ENCODE peak calls at places on chromosomes 1 and 21, in five cellular contexts. One of them, this sample, is unnamed.

GRCh38 chr1:229699613-229700242 is 73.7 kb downstream of the URB2 start:
- DNase-seq in stimulated activated CD8-positive, alpha-beta memory T cell treated with anti-CD3 and anti-CD28 coated beads, Interleukin-15, amount 100 ng/mL, for 4 hours: no peak
- DNase-seq in aorta: no peak
- DNase-seq in left ventricle myocardium inferior: no peak
- DNase-seq in A172: no peak
- DNase-seq in this sample: no peak

GRCh38 chr1:219317762-219318353 is 144.2 kb downstream of the LYPLAL1 start:
- DNase-seq in stimulated activated CD8-positive, alpha-beta memory T cell treated with anti-CD3 and anti-CD28 coated beads, Interleukin-15, amount 100 ng/mL, for 4 hours: no peak
- DNase-seq in aorta: no peak
- DNase-seq in left ventricle myocardium inferior: no peak
- DNase-seq in A172: no peak
- DNase-seq in this sample: no peak

GRCh38 chr1:108009603-108010195 is 44.7 kb upstream of the VAV3 start:
- DNase-seq in stimulated activated CD8-positive, alpha-beta memory T cell treated with anti-CD3 and anti-CD28 coated beads, Interleukin-15, amount 100 ng/mL, for 4 hours: no peak
- DNase-seq in aorta: no peak
- DNase-seq in left ventricle myocardium inferior: no peak
- DNase-seq in A172: peak
- DNase-seq in this sample: no peak

GRCh38 chr1:231949277-231950122 is 322.9 kb downstream of the DISC1 start:
- DNase-seq in stimulated activated CD8-positive, alpha-beta memory T cell treated with anti-CD3 and anti-CD28 coated beads, Interleukin-15, amount 100 ng/mL, for 4 hours: no peak
- DNase-seq in aorta: peak
- DNase-seq in left ventricle myocardium inferior: peak
- DNase-seq in A172: no peak
- DNase-seq in this sample: peak

GRCh38 chr21:34609951-34610549 is 4.9 kb downstream of the RCAN1 start:
- DNase-seq in stimulated activated CD8-positive, alpha-beta memory T cell treated with anti-CD3 and anti-CD28 coated beads, Interleukin-15, amount 100 ng/mL, for 4 hours: no peak
- DNase-seq in aorta: no peak
- DNase-seq in left ventricle myocardium inferior: no peak
- DNase-seq in A172: no peak
- DNase-seq in this sample: no peak

GRCh38 chr1:36511804-36512798 is 29.4 kb upstream of the CSF3R start:
- DNase-seq in stimulated activated CD8-positive, alpha-beta memory T cell treated with anti-CD3 and anti-CD28 coated beads, Interleukin-15, amount 100 ng/mL, for 4 hours: no peak
- DNase-seq in aorta: no peak
- DNase-seq in left ventricle myocardium inferior: no peak
- DNase-seq in A172: peak
- DNase-seq in this sample: no peak

GRCh38 chr1:60068393-60069045 is 5.1 kb downstream of the C1orf87 start:
- DNase-seq in stimulated activated CD8-positive, alpha-beta memory T cell treated with anti-CD3 and anti-CD28 coated beads, Interleukin-15, amount 100 ng/mL, for 4 hours: no peak
- DNase-seq in aorta: no peak
- DNase-seq in left ventricle myocardium inferior: no peak
- DNase-seq in A172: no peak
- DNase-seq in this sample: no peak

GRCh38 chr1:38291906-38292521 is 245.4 kb upstream of the POU3F1 start:
- DNase-seq in stimulated activated CD8-positive, alpha-beta memory T cell treated with anti-CD3 and anti-CD28 coated beads, Interleukin-15, amount 100 ng/mL, for 4 hours: no peak
- DNase-seq in aorta: no peak
- DNase-seq in left ventricle myocardium inferior: no peak
- DNase-seq in A172: no peak
- DNase-seq in this sample: no peak

GRCh38 chr1:28392027-28392652 is 22.6 kb downstream of the PHACTR4 start:
- DNase-seq in stimulated activated CD8-positive, alpha-beta memory T cell treated with anti-CD3 and anti-CD28 coated beads, Interleukin-15, amount 100 ng/mL, for 4 hours: no peak
- DNase-seq in aorta: no peak
- DNase-seq in left ventricle myocardium inferior: no peak
- DNase-seq in A172: peak
- DNase-seq in this sample: no peak

GRCh38 chr1:110538082-110538481 is 19.1 kb upstream of the KCNA10 start:
- DNase-seq in stimulated activated CD8-positive, alpha-beta memory T cell treated with anti-CD3 and anti-CD28 coated beads, Interleukin-15, amount 100 ng/mL, for 4 hours: no peak
- DNase-seq in aorta: no peak
- DNase-seq in left ventricle myocardium inferior: no peak
- DNase-seq in A172: no peak
- DNase-seq in this sample: no peak

GRCh38 chr1:32525053-32525452 is 14.2 kb upstream of the ZBTB8A start:
- DNase-seq in stimulated activated CD8-positive, alpha-beta memory T cell treated with anti-CD3 and anti-CD28 coated beads, Interleukin-15, amount 100 ng/mL, for 4 hours: no peak
- DNase-seq in aorta: no peak
- DNase-seq in left ventricle myocardium inferior: no peak
- DNase-seq in A172: no peak
- DNase-seq in this sample: no peak

GRCh38 chr1:2046225-2046917 is 3.8 kb upstream of the PRKCZ start:
- DNase-seq in stimulated activated CD8-positive, alpha-beta memory T cell treated with anti-CD3 and anti-CD28 coated beads, Interleukin-15, amount 100 ng/mL, for 4 hours: no peak
- DNase-seq in aorta: no peak
- DNase-seq in left ventricle myocardium inferior: peak
- DNase-seq in A172: no peak
- DNase-seq in this sample: no peak

GRCh38 chr1:150018165-150018564 is 7.6 kb upstream of the OTUD7B start:
- DNase-seq in stimulated activated CD8-positive, alpha-beta memory T cell treated with anti-CD3 and anti-CD28 coated beads, Interleukin-15, amount 100 ng/mL, for 4 hours: no peak
- DNase-seq in aorta: no peak
- DNase-seq in left ventricle myocardium inferior: no peak
- DNase-seq in A172: no peak
- DNase-seq in this sample: no peak

GRCh38 chr1:84375965-84376910 is 22.0 kb upstream of the DNASE2B start:
- DNase-seq in stimulated activated CD8-positive, alpha-beta memory T cell treated with anti-CD3 and anti-CD28 coated beads, Interleukin-15, amount 100 ng/mL, for 4 hours: no peak
- DNase-seq in aorta: no peak
- DNase-seq in left ventricle myocardium inferior: no peak
- DNase-seq in A172: no peak
- DNase-seq in this sample: no peak

GRCh38 chr1:45326627-45327591 is at the start of gene HPDL:
- DNase-seq in stimulated activated CD8-positive, alpha-beta memory T cell treated with anti-CD3 and anti-CD28 coated beads, Interleukin-15, amount 100 ng/mL, for 4 hours: peak
- DNase-seq in aorta: peak
- DNase-seq in left ventricle myocardium inferior: peak
- DNase-seq in A172: no peak
- DNase-seq in this sample: peak

GRCh38 chr1:183270541-183271141 is 84.6 kb downstream of the LAMC2 start:
- DNase-seq in stimulated activated CD8-positive, alpha-beta memory T cell treated with anti-CD3 and anti-CD28 coated beads, Interleukin-15, amount 100 ng/mL, for 4 hours: no peak
- DNase-seq in aorta: no peak
- DNase-seq in left ventricle myocardium inferior: peak
- DNase-seq in A172: peak
- DNase-seq in this sample: no peak

GRCh38 chr1:64246294-64246917 is 43.0 kb downstream of the UBE2U start:
- DNase-seq in stimulated activated CD8-positive, alpha-beta memory T cell treated with anti-CD3 and anti-CD28 coated beads, Interleukin-15, amount 100 ng/mL, for 4 hours: no peak
- DNase-seq in aorta: no peak
- DNase-seq in left ventricle myocardium inferior: no peak
- DNase-seq in A172: no peak
- DNase-seq in this sample: no peak

GRCh38 chr1:208136459-208137143 is 107.6 kb downstream of the PLXNA2 start:
- DNase-seq in stimulated activated CD8-positive, alpha-beta memory T cell treated with anti-CD3 and anti-CD28 coated beads, Interleukin-15, amount 100 ng/mL, for 4 hours: no peak
- DNase-seq in aorta: no peak
- DNase-seq in left ventricle myocardium inferior: no peak
- DNase-seq in A172: no peak
- DNase-seq in this sample: no peak

GRCh38 chr1:184388671-184389292 is 2.0 kb downstream of the C1orf21 start:
- DNase-seq in stimulated activated CD8-positive, alpha-beta memory T cell treated with anti-CD3 and anti-CD28 coated beads, Interleukin-15, amount 100 ng/mL, for 4 hours: no peak
- DNase-seq in aorta: no peak
- DNase-seq in left ventricle myocardium inferior: no peak
- DNase-seq in A172: no peak
- DNase-seq in this sample: no peak

GRCh38 chr1:196355206-196355786 is 252.9 kb downstream of the KCNT2 start:
- DNase-seq in stimulated activated CD8-positive, alpha-beta memory T cell treated with anti-CD3 and anti-CD28 coated beads, Interleukin-15, amount 100 ng/mL, for 4 hours: no peak
- DNase-seq in aorta: no peak
- DNase-seq in left ventricle myocardium inferior: no peak
- DNase-seq in A172: peak
- DNase-seq in this sample: no peak

GRCh38 chr1:37814257-37814656 is 6.2 kb upstream of the YRDC start:
- DNase-seq in stimulated activated CD8-positive, alpha-beta memory T cell treated with anti-CD3 and anti-CD28 coated beads, Interleukin-15, amount 100 ng/mL, for 4 hours: no peak
- DNase-seq in aorta: no peak
- DNase-seq in left ventricle myocardium inferior: no peak
- DNase-seq in A172: no peak
- DNase-seq in this sample: no peak

GRCh38 chr1:237562247-237562823 is 328.4 kb downstream of the ZP4 start:
- DNase-seq in stimulated activated CD8-positive, alpha-beta memory T cell treated with anti-CD3 and anti-CD28 coated beads, Interleukin-15, amount 100 ng/mL, for 4 hours: no peak
- DNase-seq in aorta: no peak
- DNase-seq in left ventricle myocardium inferior: no peak
- DNase-seq in A172: peak
- DNase-seq in this sample: no peak

GRCh38 chr1:60874703-60875102 is 207.7 kb upstream of the NFIA start:
- DNase-seq in stimulated activated CD8-positive, alpha-beta memory T cell treated with anti-CD3 and anti-CD28 coated beads, Interleukin-15, amount 100 ng/mL, for 4 hours: no peak
- DNase-seq in aorta: peak
- DNase-seq in left ventricle myocardium inferior: no peak
- DNase-seq in A172: peak
- DNase-seq in this sample: no peak

GRCh38 chr1:113388621-113389355 is 1.5 kb upstream of the MAGI3 start:
- DNase-seq in stimulated activated CD8-positive, alpha-beta memory T cell treated with anti-CD3 and anti-CD28 coated beads, Interleukin-15, amount 100 ng/mL, for 4 hours: no peak
- DNase-seq in aorta: no peak
- DNase-seq in left ventricle myocardium inferior: no peak
- DNase-seq in A172: peak
- DNase-seq in this sample: no peak

GRCh38 chr1:177302365-177303044 is 131.7 kb downstream of the BRINP2 start:
- DNase-seq in stimulated activated CD8-positive, alpha-beta memory T cell treated with anti-CD3 and anti-CD28 coated beads, Interleukin-15, amount 100 ng/mL, for 4 hours: no peak
- DNase-seq in aorta: no peak
- DNase-seq in left ventricle myocardium inferior: peak
- DNase-seq in A172: no peak
- DNase-seq in this sample: no peak

GRCh38 chr1:58152709-58153108 is 393.8 kb downstream of the OMA1 start:
- DNase-seq in stimulated activated CD8-positive, alpha-beta memory T cell treated with anti-CD3 and anti-CD28 coated beads, Interleukin-15, amount 100 ng/mL, for 4 hours: no peak
- DNase-seq in aorta: no peak
- DNase-seq in left ventricle myocardium inferior: no peak
- DNase-seq in A172: no peak
- DNase-seq in this sample: no peak

GRCh38 chr1:18100493-18101063 is 7.0 kb upstream of the IGSF21 start:
- DNase-seq in stimulated activated CD8-positive, alpha-beta memory T cell treated with anti-CD3 and anti-CD28 coated beads, Interleukin-15, amount 100 ng/mL, for 4 hours: no peak
- DNase-seq in aorta: peak
- DNase-seq in left ventricle myocardium inferior: peak
- DNase-seq in A172: peak
- DNase-seq in this sample: peak

GRCh38 chr1:21436488-21437340 is 3.2 kb upstream of the NBPF3 start:
- DNase-seq in stimulated activated CD8-positive, alpha-beta memory T cell treated with anti-CD3 and anti-CD28 coated beads, Interleukin-15, amount 100 ng/mL, for 4 hours: no peak
- DNase-seq in aorta: no peak
- DNase-seq in left ventricle myocardium inferior: no peak
- DNase-seq in A172: no peak
- DNase-seq in this sample: no peak

GRCh38 chr21:38454161-38454560 is 44.1 kb downstream of the ERG start:
- DNase-seq in stimulated activated CD8-positive, alpha-beta memory T cell treated with anti-CD3 and anti-CD28 coated beads, Interleukin-15, amount 100 ng/mL, for 4 hours: no peak
- DNase-seq in aorta: no peak
- DNase-seq in left ventricle myocardium inferior: no peak
- DNase-seq in A172: no peak
- DNase-seq in this sample: no peak

GRCh38 chr1:106651028-106651752 is 405.3 kb upstream of the PRMT6 start:
- DNase-seq in stimulated activated CD8-positive, alpha-beta memory T cell treated with anti-CD3 and anti-CD28 coated beads, Interleukin-15, amount 100 ng/mL, for 4 hours: no peak
- DNase-seq in aorta: no peak
- DNase-seq in left ventricle myocardium inferior: no peak
- DNase-seq in A172: no peak
- DNase-seq in this sample: no peak

GRCh38 chr1:63688302-63688701 is 85.5 kb upstream of the ROR1 start:
- DNase-seq in stimulated activated CD8-positive, alpha-beta memory T cell treated with anti-CD3 and anti-CD28 coated beads, Interleukin-15, amount 100 ng/mL, for 4 hours: no peak
- DNase-seq in aorta: no peak
- DNase-seq in left ventricle myocardium inferior: no peak
- DNase-seq in A172: no peak
- DNase-seq in this sample: no peak

GRCh38 chr1:25707280-25708016 is 90.9 kb downstream of the MAN1C1 start:
- DNase-seq in stimulated activated CD8-positive, alpha-beta memory T cell treated with anti-CD3 and anti-CD28 coated beads, Interleukin-15, amount 100 ng/mL, for 4 hours: no peak
- DNase-seq in aorta: no peak
- DNase-seq in left ventricle myocardium inferior: no peak
- DNase-seq in A172: no peak
- DNase-seq in this sample: peak

GRCh38 chr1:3670823-3671251 is 18.5 kb downstream of the TP73 start:
- DNase-seq in stimulated activated CD8-positive, alpha-beta memory T cell treated with anti-CD3 and anti-CD28 coated beads, Interleukin-15, amount 100 ng/mL, for 4 hours: no peak
- DNase-seq in aorta: peak
- DNase-seq in left ventricle myocardium inferior: peak
- DNase-seq in A172: no peak
- DNase-seq in this sample: no peak

GRCh38 chr1:238950786-238951185 is 435.6 kb upstream of the CHRM3 start:
- DNase-seq in stimulated activated CD8-positive, alpha-beta memory T cell treated with anti-CD3 and anti-CD28 coated beads, Interleukin-15, amount 100 ng/mL, for 4 hours: no peak
- DNase-seq in aorta: no peak
- DNase-seq in left ventricle myocardium inferior: no peak
- DNase-seq in A172: peak
- DNase-seq in this sample: no peak

GRCh38 chr1:119279441-119280415 is 88.9 kb upstream of the HAO2 start:
- DNase-seq in stimulated activated CD8-positive, alpha-beta memory T cell treated with anti-CD3 and anti-CD28 coated beads, Interleukin-15, amount 100 ng/mL, for 4 hours: no peak
- DNase-seq in aorta: no peak
- DNase-seq in left ventricle myocardium inferior: no peak
- DNase-seq in A172: peak
- DNase-seq in this sample: no peak

This sample was measured in sciatic nerve.